ENCODE peak calls at places on chromosomes 13 and 19, in four cellular contexts. One of them, this sample, is unnamed.

GRCh38 chr19:55641376-55642152 is 762 bp downstream of the ZNF580 start:
- DNase-seq in nucleus accumbens: no peak
- DNase-seq in dorsolateral prefrontal cortex: no peak
- DNase-seq in ACHN: no peak
- DNase-seq in this sample: no peak

GRCh38 chr19:49408816-49409440 is 14.3 kb downstream of the PTH2 start:
- DNase-seq in dorsolateral prefrontal cortex: no peak
- DNase-seq in nucleus accumbens: no peak
- DNase-seq in ACHN: peak; percentile 70
- DNase-seq in this sample: no peak

GRCh38 chr19:16369664-16370576 is 45.3 kb downstream of the KLF2 start:
- DNase-seq in dorsolateral prefrontal cortex: no peak
- DNase-seq in nucleus accumbens: no peak
- DNase-seq in ACHN: no peak
- DNase-seq in this sample: no peak

GRCh38 chr19:17041994-17042393 is 15.4 kb upstream of the CPAMD8 start:
- DNase-seq in dorsolateral prefrontal cortex: no peak
- DNase-seq in ACHN: no peak
- DNase-seq in nucleus accumbens: no peak
- DNase-seq in this sample: no peak

GRCh38 chr19:5850743-5851293 is 431 bp downstream of the FUT3 start:
- DNase-seq in dorsolateral prefrontal cortex: no peak
- DNase-seq in nucleus accumbens: no peak
- DNase-seq in ACHN: peak; percentile 47
- DNase-seq in this sample: peak; percentile 9

GRCh38 chr13:37959284-37959683 is 89.7 kb upstream of the TRPC4 start:
- DNase-seq in dorsolateral prefrontal cortex: no peak
- DNase-seq in nucleus accumbens: no peak
- DNase-seq in ACHN: no peak
- DNase-seq in this sample: no peak

GRCh38 chr19:4208385-4209094 is 20.8 kb upstream of the EBI3 start:
- DNase-seq in nucleus accumbens: no peak
- DNase-seq in dorsolateral prefrontal cortex: no peak
- DNase-seq in ACHN: peak; percentile 63
- DNase-seq in this sample: no peak

GRCh38 chr19:55487884-55488687 is at the start of gene SSC5D:
- DNase-seq in dorsolateral prefrontal cortex: no peak
- DNase-seq in ACHN: peak; percentile 17
- DNase-seq in nucleus accumbens: peak; percentile 17
- DNase-seq in this sample: no peak

GRCh38 chr13:94417294-94417693 is 62.2 kb downstream of the DCT start:
- DNase-seq in nucleus accumbens: no peak
- DNase-seq in dorsolateral prefrontal cortex: no peak
- DNase-seq in ACHN: no peak
- DNase-seq in this sample: no peak

GRCh38 chr13:30851697-30852096 is 54.4 kb upstream of the MEDAG start:
- DNase-seq in nucleus accumbens: no peak
- DNase-seq in dorsolateral prefrontal cortex: no peak
- DNase-seq in ACHN: no peak
- DNase-seq in this sample: no peak

GRCh38 chr13:90270231-90270630 is 1077.3 kb upstream of the MIR17HG start:
- DNase-seq in ACHN: no peak
- DNase-seq in nucleus accumbens: no peak
- DNase-seq in dorsolateral prefrontal cortex: no peak
- DNase-seq in this sample: no peak

GRCh38 chr19:7742991-7743390 is 4.3 kb downstream of the CD209 start:
- DNase-seq in ACHN: no peak
- DNase-seq in nucleus accumbens: no peak
- DNase-seq in dorsolateral prefrontal cortex: no peak
- DNase-seq in this sample: no peak

GRCh38 chr13:39401091-39401647 is 201.8 kb downstream of the LHFPL6 start:
- DNase-seq in dorsolateral prefrontal cortex: no peak
- DNase-seq in ACHN: no peak
- DNase-seq in nucleus accumbens: no peak
- DNase-seq in this sample: no peak

GRCh38 chr13:75016225-75016624 is 465.7 kb downstream of the TBC1D4 start:
- DNase-seq in nucleus accumbens: no peak
- DNase-seq in ACHN: no peak
- DNase-seq in dorsolateral prefrontal cortex: no peak
- DNase-seq in this sample: no peak

GRCh38 chr13:19618925-19619324 is 14.5 kb upstream of the MPHOSPH8 start:
- DNase-seq in ACHN: peak; percentile 51
- DNase-seq in dorsolateral prefrontal cortex: no peak
- DNase-seq in nucleus accumbens: no peak
- DNase-seq in this sample: no peak

GRCh38 chr19:39053276-39054090 is 21.1 kb upstream of the FBXO27 start:
- DNase-seq in ACHN: no peak
- DNase-seq in nucleus accumbens: no peak
- DNase-seq in dorsolateral prefrontal cortex: peak; percentile 33
- DNase-seq in this sample: no peak

GRCh38 chr13:108851660-108852059 is 222.2 kb downstream of the MYO16 start:
- DNase-seq in nucleus accumbens: no peak
- DNase-seq in ACHN: no peak
- DNase-seq in dorsolateral prefrontal cortex: no peak
- DNase-seq in this sample: no peak

GRCh38 chr13:75558130-75558840 is 8.7 kb downstream of the UCHL3 start:
- DNase-seq in ACHN: no peak
- DNase-seq in dorsolateral prefrontal cortex: no peak
- DNase-seq in nucleus accumbens: no peak
- DNase-seq in this sample: no peak

GRCh38 chr19:52694921-52695320 is 39.9 kb downstream of the ZNF611 start:
- DNase-seq in ACHN: no peak
- DNase-seq in dorsolateral prefrontal cortex: no peak
- DNase-seq in nucleus accumbens: no peak
- DNase-seq in this sample: no peak

GRCh38 chr19:1104452-1105216 is 840 bp downstream of the GPX4 start:
- DNase-seq in ACHN: peak; percentile 74
- DNase-seq in dorsolateral prefrontal cortex: peak; percentile 57
- DNase-seq in nucleus accumbens: peak; percentile 67
- DNase-seq in this sample: no peak

GRCh38 chr13:112821340-112822055 is 131.7 kb downstream of the ATP11A start:
- DNase-seq in dorsolateral prefrontal cortex: no peak
- DNase-seq in nucleus accumbens: no peak
- DNase-seq in ACHN: no peak
- DNase-seq in this sample: no peak

GRCh38 chr19:18731562-18732008 is 48.1 kb downstream of the CRTC1 start:
- DNase-seq in ACHN: no peak
- DNase-seq in dorsolateral prefrontal cortex: no peak
- DNase-seq in nucleus accumbens: no peak
- DNase-seq in this sample: no peak

GRCh38 chr13:22240716-22241115 is 569.8 kb downstream of the FGF9 start:
- DNase-seq in ACHN: no peak
- DNase-seq in nucleus accumbens: no peak
- DNase-seq in dorsolateral prefrontal cortex: no peak
- DNase-seq in this sample: no peak

GRCh38 chr19:4391701-4392543 is 8.4 kb downstream of the SH3GL1 start:
- DNase-seq in ACHN: no peak
- DNase-seq in nucleus accumbens: no peak
- DNase-seq in dorsolateral prefrontal cortex: no peak
- DNase-seq in this sample: no peak

GRCh38 chr13:102905905-102906304 is 60.1 kb downstream of the ERCC5 start:
- DNase-seq in dorsolateral prefrontal cortex: no peak
- DNase-seq in nucleus accumbens: no peak
- DNase-seq in ACHN: no peak
- DNase-seq in this sample: no peak

GRCh38 chr13:75256922-75257321 is 225.0 kb downstream of the TBC1D4 start:
- DNase-seq in nucleus accumbens: no peak
- DNase-seq in ACHN: no peak
- DNase-seq in dorsolateral prefrontal cortex: no peak
- DNase-seq in this sample: no peak

GRCh38 chr19:34500656-34501120 is 19.1 kb downstream of the WTIP start:
- DNase-seq in ACHN: no peak
- DNase-seq in dorsolateral prefrontal cortex: no peak
- DNase-seq in nucleus accumbens: no peak
- DNase-seq in this sample: no peak

GRCh38 chr19:8050274-8051096 is 2.1 kb upstream of the CCL25 start:
- DNase-seq in dorsolateral prefrontal cortex: peak; percentile 41
- DNase-seq in nucleus accumbens: peak; percentile 71
- DNase-seq in ACHN: peak; percentile 76
- DNase-seq in this sample: no peak

GRCh38 chr19:8204961-8205360 is 4.2 kb upstream of the CERS4 start:
- DNase-seq in dorsolateral prefrontal cortex: no peak
- DNase-seq in ACHN: no peak
- DNase-seq in nucleus accumbens: no peak
- DNase-seq in this sample: no peak

GRCh38 chr13:113183450-113184129 is 24.9 kb downstream of the PCID2 start:
- DNase-seq in ACHN: no peak
- DNase-seq in nucleus accumbens: no peak
- DNase-seq in dorsolateral prefrontal cortex: no peak
- DNase-seq in this sample: no peak

GRCh38 chr19:16496613-16496983 is 404 bp downstream of the C19orf44 start:
- DNase-seq in ACHN: peak; percentile 55
- DNase-seq in dorsolateral prefrontal cortex: no peak
- DNase-seq in nucleus accumbens: no peak
- DNase-seq in this sample: no peak

GRCh38 chr13:112172017-112172416 is 105.1 kb downstream of the SOX1 start:
- DNase-seq in nucleus accumbens: no peak
- DNase-seq in ACHN: no peak
- DNase-seq in dorsolateral prefrontal cortex: no peak
- DNase-seq in this sample: no peak

GRCh38 chr19:36151144-36152051 is 849 bp downstream of the COX7A1 start:
- DNase-seq in nucleus accumbens: no peak
- DNase-seq in dorsolateral prefrontal cortex: no peak
- DNase-seq in ACHN: no peak
- DNase-seq in this sample: no peak